ENCODE peak calls at places on chromosomes 12 and 14, in eight cellular contexts. One of them, this sample, is unnamed.

GRCh38 chr14:43243168-43243567 is 1263.9 kb downstream of the FSCB start:
- DNase-seq in substantia nigra: no peak
- DNase-seq in H1: no peak
- DNase-seq in CD4-positive, alpha-beta memory T cell: no peak
- DNase-seq in AG04450: no peak
- DNase-seq in pancreas: no peak
- DNase-seq in IMR-90: no peak
- DNase-seq in RWPE1: no peak
- DNase-seq in this sample: no peak

GRCh38 chr12:52054231-52054837 is 3.1 kb downstream of the NR4A1 start:
- DNase-seq in AG04450: no peak
- DNase-seq in RWPE1: no peak
- DNase-seq in substantia nigra: no peak
- DNase-seq in CD4-positive, alpha-beta memory T cell: no peak
- DNase-seq in IMR-90: no peak
- DNase-seq in H1: no peak
- DNase-seq in pancreas: peak
- DNase-seq in this sample: no peak

GRCh38 chr12:41709012-41709411 is 435.7 kb downstream of the GXYLT1 start:
- DNase-seq in CD4-positive, alpha-beta memory T cell: no peak
- DNase-seq in IMR-90: no peak
- DNase-seq in AG04450: no peak
- DNase-seq in substantia nigra: no peak
- DNase-seq in RWPE1: no peak
- DNase-seq in H1: no peak
- DNase-seq in pancreas: no peak
- DNase-seq in this sample: no peak

GRCh38 chr12:45051490-45052105 is 699 bp upstream of the DBX2 start:
- DNase-seq in IMR-90: no peak
- DNase-seq in substantia nigra: no peak
- DNase-seq in RWPE1: no peak
- DNase-seq in AG04450: no peak
- DNase-seq in CD4-positive, alpha-beta memory T cell: no peak
- DNase-seq in pancreas: no peak
- DNase-seq in H1: no peak
- DNase-seq in this sample: no peak

GRCh38 chr12:71503579-71504470 is 64.2 kb downstream of the LGR5 start:
- DNase-seq in pancreas: no peak
- DNase-seq in substantia nigra: no peak
- DNase-seq in H1: no peak
- DNase-seq in CD4-positive, alpha-beta memory T cell: no peak
- DNase-seq in AG04450: no peak
- DNase-seq in IMR-90: no peak
- DNase-seq in RWPE1: no peak
- DNase-seq in this sample: no peak

GRCh38 chr12:98738002-98738401 is 92.9 kb downstream of the APAF1 start:
- DNase-seq in pancreas: no peak
- DNase-seq in substantia nigra: no peak
- DNase-seq in RWPE1: no peak
- DNase-seq in AG04450: no peak
- DNase-seq in IMR-90: peak
- DNase-seq in CD4-positive, alpha-beta memory T cell: no peak
- DNase-seq in H1: no peak
- DNase-seq in this sample: no peak

GRCh38 chr12:117134059-117134458 is 34.8 kb upstream of the TESC start:
- DNase-seq in CD4-positive, alpha-beta memory T cell: peak
- DNase-seq in pancreas: no peak
- DNase-seq in RWPE1: no peak
- DNase-seq in H1: no peak
- DNase-seq in substantia nigra: no peak
- DNase-seq in AG04450: no peak
- DNase-seq in IMR-90: no peak
- DNase-seq in this sample: no peak

GRCh38 chr14:50862171-50862570 is 9.7 kb upstream of the ABHD12B start:
- DNase-seq in IMR-90: peak
- DNase-seq in RWPE1: no peak
- DNase-seq in H1: no peak
- DNase-seq in pancreas: no peak
- DNase-seq in substantia nigra: no peak
- DNase-seq in CD4-positive, alpha-beta memory T cell: no peak
- DNase-seq in AG04450: no peak
- DNase-seq in this sample: no peak

GRCh38 chr14:71465316-71465715 is 466.9 kb upstream of the RGS6 start:
- DNase-seq in AG04450: no peak
- DNase-seq in pancreas: no peak
- DNase-seq in substantia nigra: no peak
- DNase-seq in H1: no peak
- DNase-seq in IMR-90: peak
- DNase-seq in RWPE1: no peak
- DNase-seq in CD4-positive, alpha-beta memory T cell: no peak
- DNase-seq in this sample: no peak

DNA sequence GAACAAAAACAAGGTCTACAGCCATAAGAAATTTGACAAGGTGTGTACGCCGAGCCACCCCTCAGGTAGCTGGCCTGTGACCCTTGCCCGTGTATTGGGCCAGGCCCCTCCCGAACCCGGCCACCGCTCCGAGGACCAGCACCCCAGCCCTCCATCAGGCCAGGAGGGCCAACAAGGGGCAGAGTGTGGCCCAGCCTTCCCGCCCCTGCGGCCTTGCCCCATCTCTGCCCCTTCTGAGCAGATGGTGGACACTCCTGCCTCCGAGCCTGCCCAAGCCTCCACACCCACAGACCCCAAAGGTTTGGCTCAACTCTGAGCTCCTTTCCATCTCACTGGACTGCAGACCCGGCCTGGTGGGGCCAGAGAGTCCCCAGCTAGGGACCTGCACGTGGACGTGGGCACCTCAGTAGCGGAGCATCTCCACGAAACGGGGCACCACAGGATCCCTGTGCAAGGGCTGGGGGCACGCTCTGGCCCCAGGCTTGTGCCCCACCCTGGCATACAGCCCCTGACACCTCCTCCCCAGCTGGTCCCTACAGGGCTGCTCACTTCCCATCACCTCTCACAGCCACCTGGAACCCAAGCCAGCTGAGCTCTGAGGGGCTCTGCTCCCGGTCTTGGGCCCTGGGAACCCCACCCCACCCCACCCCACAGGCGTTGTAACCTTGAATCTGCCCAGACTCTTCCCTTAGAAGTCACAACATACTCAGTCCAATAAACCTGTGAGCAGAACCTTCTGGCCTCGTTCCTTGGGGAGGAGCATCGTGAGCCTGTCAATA is 3.3 kb downstream of the P2RX2 start:
- DNase-seq in RWPE1: no peak
- DNase-seq in AG04450: no peak
- DNase-seq in CD4-positive, alpha-beta memory T cell: no peak
- DNase-seq in substantia nigra: no peak
- DNase-seq in pancreas: no peak
- DNase-seq in H1: no peak
- DNase-seq in IMR-90: no peak
- DNase-seq in this sample: no peak
- H3K27ac ChIP-seq in RWPE1: peak
- H3K27ac ChIP-seq in AG04450: peak
- H3K27ac ChIP-seq in CD4-positive, alpha-beta memory T cell: no peak
- H3K27ac ChIP-seq in substantia nigra: no peak
- H3K27ac ChIP-seq in pancreas: no peak
- H3K27ac ChIP-seq in H1: no peak
- H3K27ac ChIP-seq in IMR-90: no peak
- H3K27ac ChIP-seq in this sample: no peak

DNA sequence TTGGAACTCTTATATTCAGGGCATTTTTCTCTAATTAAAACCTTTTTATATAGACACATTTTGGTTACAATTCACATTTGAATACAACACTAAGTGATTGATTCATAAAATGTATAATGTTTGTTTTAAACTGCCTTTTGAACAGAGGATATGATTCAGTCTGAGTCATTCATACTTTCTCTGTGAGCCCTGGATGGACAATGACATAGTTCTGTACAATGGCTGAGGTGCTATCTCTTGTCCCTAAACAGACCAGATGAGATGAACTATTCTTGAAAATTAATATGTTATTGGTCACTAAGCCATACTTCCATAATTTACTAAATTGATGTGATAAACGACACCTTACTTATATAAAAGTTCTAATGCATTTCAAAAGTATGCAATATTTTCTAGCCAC is 199.7 kb upstream of the ATXN7L3B start:
- DNase-seq in RWPE1: peak
- DNase-seq in IMR-90: peak
- DNase-seq in AG04450: peak
- DNase-seq in CD4-positive, alpha-beta memory T cell: no peak
- DNase-seq in substantia nigra: no peak
- DNase-seq in H1: no peak
- DNase-seq in pancreas: no peak
- DNase-seq in this sample: no peak
- H3K27ac ChIP-seq in RWPE1: no peak
- H3K27ac ChIP-seq in IMR-90: no peak
- H3K27ac ChIP-seq in AG04450: no peak
- H3K27ac ChIP-seq in CD4-positive, alpha-beta memory T cell: no peak
- H3K27ac ChIP-seq in substantia nigra: no peak
- H3K27ac ChIP-seq in H1: no peak
- H3K27ac ChIP-seq in pancreas: no peak
- H3K27ac ChIP-seq in this sample: no peak

GRCh38 chr12:95546491-95546813 is 4.8 kb downstream of the USP44 start:
- DNase-seq in substantia nigra: no peak
- DNase-seq in AG04450: no peak
- DNase-seq in RWPE1: no peak
- DNase-seq in IMR-90: no peak
- DNase-seq in H1: no peak
- DNase-seq in pancreas: no peak
- DNase-seq in CD4-positive, alpha-beta memory T cell: no peak
- DNase-seq in this sample: no peak
- H3K27ac ChIP-seq in substantia nigra: no peak
- H3K27ac ChIP-seq in AG04450: no peak
- H3K27ac ChIP-seq in RWPE1: no peak
- H3K27ac ChIP-seq in IMR-90: peak
- H3K27ac ChIP-seq in H1: peak
- H3K27ac ChIP-seq in pancreas: no peak
- H3K27ac ChIP-seq in CD4-positive, alpha-beta memory T cell: no peak
- H3K27ac ChIP-seq in this sample: no peak

GRCh38 chr12:124379938-124380754 is 85.3 kb downstream of the RFLNA start:
- DNase-seq in pancreas: no peak
- DNase-seq in H1: no peak
- DNase-seq in CD4-positive, alpha-beta memory T cell: no peak
- DNase-seq in AG04450: peak
- DNase-seq in substantia nigra: no peak
- DNase-seq in RWPE1: peak
- DNase-seq in IMR-90: peak
- DNase-seq in this sample: peak
- H3K27ac ChIP-seq in pancreas: peak
- H3K27ac ChIP-seq in H1: no peak
- H3K27ac ChIP-seq in CD4-positive, alpha-beta memory T cell: no peak
- H3K27ac ChIP-seq in AG04450: peak
- H3K27ac ChIP-seq in substantia nigra: peak
- H3K27ac ChIP-seq in RWPE1: peak
- H3K27ac ChIP-seq in IMR-90: peak
- H3K27ac ChIP-seq in this sample: peak

DNA sequence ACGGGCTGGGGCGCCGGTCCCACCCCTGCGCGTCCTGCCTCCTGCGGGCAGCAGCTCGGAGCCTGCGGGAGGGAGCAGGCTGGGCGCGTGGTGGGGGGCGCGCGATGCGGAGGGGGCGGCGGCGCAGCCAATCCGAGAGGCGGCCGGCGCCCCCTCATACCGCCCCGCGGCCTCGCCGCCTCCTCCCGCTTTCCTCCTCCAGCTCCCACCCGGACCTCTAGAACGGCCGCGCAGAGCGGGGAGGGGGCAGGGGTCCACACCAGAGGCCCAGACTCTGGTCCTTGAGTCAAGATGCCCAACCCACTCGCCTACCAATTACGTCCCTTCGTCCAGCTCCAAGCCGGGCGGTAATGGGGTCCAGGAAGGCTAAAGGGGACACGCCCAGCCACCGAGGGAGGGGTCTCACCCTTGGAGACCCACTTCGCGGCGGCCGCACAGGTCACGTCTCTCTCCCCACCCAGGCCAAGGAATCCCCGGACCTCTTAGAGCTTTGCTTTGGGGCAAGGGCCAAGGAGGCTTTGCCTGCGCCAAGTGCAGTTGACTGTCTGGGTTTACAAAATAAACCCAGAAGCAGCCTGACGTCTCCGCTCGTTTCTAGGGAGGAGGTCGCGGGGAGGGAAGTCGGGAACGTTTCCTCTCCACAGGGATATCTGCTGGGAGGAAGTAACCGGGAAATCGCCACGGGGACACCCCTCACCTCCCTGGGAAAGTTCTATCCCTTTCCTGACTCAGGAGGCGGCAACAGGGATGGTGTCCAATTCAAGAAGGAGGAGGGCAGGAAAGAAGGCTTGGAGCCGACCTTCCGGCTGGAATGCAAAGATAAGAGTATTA is at the start of gene AMIGO2:
- DNase-seq in H1: no peak
- DNase-seq in RWPE1: peak
- DNase-seq in AG04450: no peak
- DNase-seq in substantia nigra: no peak
- DNase-seq in pancreas: peak
- DNase-seq in CD4-positive, alpha-beta memory T cell: peak
- DNase-seq in IMR-90: peak
- DNase-seq in this sample: no peak
- H3K27ac ChIP-seq in H1: no peak
- H3K27ac ChIP-seq in RWPE1: peak
- H3K27ac ChIP-seq in AG04450: peak
- H3K27ac ChIP-seq in substantia nigra: peak
- H3K27ac ChIP-seq in pancreas: peak
- H3K27ac ChIP-seq in CD4-positive, alpha-beta memory T cell: peak
- H3K27ac ChIP-seq in IMR-90: peak
- H3K27ac ChIP-seq in this sample: peak

DNA sequence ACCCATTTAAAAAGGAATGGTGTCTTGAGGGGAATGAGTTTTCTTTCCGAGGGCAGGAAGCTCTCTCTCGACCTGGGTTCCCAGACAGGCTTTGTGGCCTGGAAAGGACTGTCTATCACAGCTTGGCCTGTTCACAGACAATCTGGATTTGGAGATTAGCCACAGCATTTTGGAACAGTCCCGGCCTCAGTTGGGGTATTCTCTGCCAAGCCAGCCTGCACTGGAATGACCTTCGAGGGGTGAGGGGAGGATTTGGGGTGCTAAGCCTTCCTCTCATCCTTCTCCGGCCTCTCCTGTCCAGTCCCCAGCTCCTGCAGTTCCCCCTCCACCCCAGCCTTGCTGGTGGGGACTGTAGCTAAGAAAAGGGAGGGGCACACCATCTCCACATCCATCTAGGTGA is 13.0 kb downstream of the TBX5 start:
- DNase-seq in IMR-90: no peak
- DNase-seq in H1: no peak
- DNase-seq in substantia nigra: no peak
- DNase-seq in AG04450: no peak
- DNase-seq in RWPE1: no peak
- DNase-seq in CD4-positive, alpha-beta memory T cell: no peak
- DNase-seq in pancreas: no peak
- DNase-seq in this sample: no peak
- H3K27ac ChIP-seq in IMR-90: no peak
- H3K27ac ChIP-seq in H1: no peak
- H3K27ac ChIP-seq in substantia nigra: no peak
- H3K27ac ChIP-seq in AG04450: no peak
- H3K27ac ChIP-seq in RWPE1: no peak
- H3K27ac ChIP-seq in CD4-positive, alpha-beta memory T cell: no peak
- H3K27ac ChIP-seq in pancreas: no peak
- H3K27ac ChIP-seq in this sample: no peak